ENCODE peak calls at places on chromosomes 1 and 21, in four cellular contexts. J, D, P and M are unnamed samples.

GRCh38 chr1:61370177-61370907 is 288.0 kb downstream of the NFIA start:
- DNase-seq in J (no peak), D (no peak), P (no peak), M (no peak)

GRCh38 chr1:212867192-212867591 is 9.1 kb downstream of the FLVCR1 start:
- DNase-seq in J (no peak), D (no peak), P (no peak), M (no peak)

GRCh38 chr1:229270547-229271447 is at the start of gene RAB4A:
- DNase-seq in J (peak; percentile 77), D (peak; percentile 87), P (peak; percentile 73), M (no peak)

GRCh38 chr1:43383449-43383848 is 6.2 kb downstream of the MED8 start:
- DNase-seq in J (no peak), D (no peak), P (no peak), M (no peak)

GRCh38 chr1:109906160-109906838 is 4.3 kb upstream of the CSF1 start:
- DNase-seq in J (peak; percentile 80), D (no peak), P (peak; percentile 62), M (peak; percentile 79)

GRCh38 chr21:26443867-26444266 is 129.2 kb downstream of the CYYR1 start:
- DNase-seq in J (no peak), D (no peak), P (no peak), M (no peak)

GRCh38 chr21:44989538-44989888 is 49.7 kb downstream of the SLX9 start:
- DNase-seq in J (peak; percentile 34), D (peak; percentile 68), P (peak; percentile 79), M (peak; percentile 54)

GRCh38 chr1:6600410-6601048 is 2.1 kb downstream of the KLHL21 start:
- DNase-seq in J (no peak), D (no peak), P (no peak), M (peak; percentile 40)

GRCh38 chr1:36622741-36623648 is 140.3 kb upstream of the CSF3R start:
- DNase-seq in J (no peak), D (no peak), P (no peak), M (no peak)

GRCh38 chr1:172357753-172358152 is 62.7 kb upstream of the C1orf105 start:
- DNase-seq in J (peak; percentile 6), D (no peak), P (no peak), M (no peak)

GRCh38 chr1:93908394-93909145 is 660 bp downstream of the GCLM start:
- DNase-seq in J (peak; percentile 74), D (no peak), P (peak; percentile 60), M (peak; percentile 87)

GRCh38 chr1:96464991-96465875 is 256.4 kb upstream of the PTBP2 start:
- DNase-seq in J (no peak), D (peak; percentile 97), P (no peak), M (no peak)

GRCh38 chr1:150973826-150974579 is 632 bp downstream of the CERS2 start:
- DNase-seq in J (peak; percentile 71), D (no peak), P (peak; percentile 59), M (peak; percentile 83)

GRCh38 chr1:162023547-162024501 is at the start of gene OLFML2B:
- DNase-seq in J (no peak), D (peak; percentile 79), P (peak; percentile 12), M (peak; percentile 80)

GRCh38 chr1:201645956-201646355 is 107.0 kb downstream of the NAV1 start:
- DNase-seq in J (no peak), D (no peak), P (no peak), M (no peak)

GRCh38 chr1:110067957-110068645 is 2.4 kb downstream of the ALX3 start:
- DNase-seq in J (no peak), D (peak; percentile 32), P (no peak), M (no peak)

GRCh38 chr1:237183963-237184540 is 142.1 kb downstream of the RYR2 start:
- DNase-seq in J (no peak), D (no peak), P (no peak), M (no peak)

GRCh38 chr21:45293726-45294401 is 6.2 kb upstream of the POFUT2 start:
- DNase-seq in J (no peak), D (no peak), P (no peak), M (no peak)

GRCh38 chr1:222392571-222392970 is 155.3 kb downstream of the HHIPL2 start:
- DNase-seq in J (no peak), D (no peak), P (no peak), M (no peak)

DNA sequence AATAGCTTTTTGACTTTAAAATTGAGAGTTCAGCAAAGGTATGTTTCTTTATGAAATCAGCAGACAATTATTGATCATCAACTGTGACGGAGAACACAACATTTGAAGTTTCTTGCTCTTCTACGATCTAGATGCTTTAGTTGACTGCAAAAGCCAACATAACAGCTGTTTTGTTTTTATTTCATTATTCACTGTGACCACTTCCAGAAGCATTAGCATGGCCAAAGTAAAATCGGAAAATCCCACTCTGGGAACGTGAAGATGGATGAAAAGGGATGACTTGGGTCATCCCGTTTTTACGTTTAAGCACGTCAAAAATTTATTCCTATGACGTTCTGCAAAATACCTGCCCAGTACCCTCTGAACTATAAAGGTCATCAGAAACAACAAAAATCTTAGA is 833.0 kb upstream of the ADAMTS5 start:
- DNase-seq in J (no peak), D (peak; percentile 43), P (no peak), M (no peak)
- H2AFZ ChIP-seq in J (no peak overlapping the region), D (peak overlapping the region; percentile 45), P (no peak overlapping the region), M (no peak overlapping the region)

GRCh38 chr1:7954683-7955082 is 6.8 kb upstream of the PARK7 start:
- DNase-seq in J (no peak), D (no peak), P (no peak), M (peak; percentile 54)

GRCh38 chr1:7943295-7943694 is 2.7 kb upstream of the TNFRSF9 start:
- DNase-seq in J (no peak), D (no peak), P (no peak), M (no peak)

GRCh38 chr1:7953850-7954609 is 7.5 kb upstream of the PARK7 start:
- DNase-seq in J (peak; percentile 82), D (peak; percentile 91), P (peak; percentile 76), M (peak; percentile 96)

DNA sequence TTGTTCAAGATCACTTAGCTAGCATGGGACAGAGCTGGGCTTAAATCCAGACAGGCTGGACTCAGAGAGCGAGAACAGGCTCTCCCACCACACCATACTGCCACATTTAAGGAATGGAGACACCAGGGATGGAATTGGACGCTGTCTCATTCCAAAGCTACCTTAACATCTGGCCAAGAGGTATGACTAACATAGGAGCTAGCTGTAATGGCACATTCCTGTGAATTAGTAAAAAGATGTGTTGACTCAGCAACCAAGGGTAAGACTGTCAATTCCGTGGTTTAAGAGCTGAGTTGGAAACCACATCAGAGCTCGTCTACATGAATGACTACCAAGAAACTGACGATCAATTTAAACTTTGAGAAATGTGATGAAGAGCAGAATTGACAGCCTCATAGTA is 8.3 kb upstream of the TNFRSF9 start:
- DNase-seq in J (no peak), D (peak; percentile 23), P (no peak), M (no peak)
- H2AFZ ChIP-seq in J (no peak overlapping the region), D (no peak overlapping the region), P (no peak overlapping the region), M (no peak overlapping the region)

GRCh38 chr1:21337010-21337437 is 46.8 kb upstream of the ECE1 start:
- DNase-seq in J (no peak), D (no peak), P (no peak), M (peak; percentile 70)

GRCh38 chr1:21339402-21340229 is 49.4 kb upstream of the ECE1 start:
- DNase-seq in J (no peak), D (no peak), P (no peak), M (no peak)

GRCh38 chr1:21338568-21339401 is 48.5 kb upstream of the ECE1 start:
- DNase-seq in J (no peak), D (peak; percentile 97), P (no peak), M (no peak)

GRCh38 chr1:21337459-21337930 is 47.2 kb upstream of the ECE1 start:
- DNase-seq in J (no peak), D (no peak), P (no peak), M (peak; percentile 65)

GRCh38 chr1:21337931-21338567 is 47.8 kb upstream of the ECE1 start:
- DNase-seq in J (no peak), D (peak; percentile 99), P (no peak), M (no peak)
- H2AFZ ChIP-seq in J (no peak overlapping the region), D (no peak overlapping the region), P (no peak overlapping the region), M (no peak overlapping the region)

GRCh38 chr1:10860218-10860617 is 63.8 kb upstream of the CASZ1 start:
- DNase-seq in J (no peak), D (no peak), P (no peak), M (no peak)
- H2AFZ ChIP-seq in J (no peak overlapping the region), D (no peak overlapping the region), P (no peak overlapping the region), M (no peak overlapping the region)

GRCh38 chr21:33940846-33941245 is 25.2 kb upstream of the ATP5PO start:
- DNase-seq in J (no peak), D (peak; percentile 57), P (no peak), M (no peak)
- H2AFZ ChIP-seq in J (peak overlapping the region; percentile 74), D (peak overlapping the region; percentile 2), P (no peak overlapping the region), M (no peak overlapping the region)

GRCh38 chr1:227437495-227438008 is 119.3 kb upstream of the CDC42BPA start:
- DNase-seq in J (peak; percentile 3), D (peak; percentile 82), P (no peak), M (peak; percentile 62)
- H2AFZ ChIP-seq in J (no peak overlapping the region), D (peak overlapping the region; percentile 73), P (no peak overlapping the region), M (no peak overlapping the region)

GRCh38 chr1:50595874-50596273 is 172.6 kb upstream of the DMRTA2 start:
- DNase-seq in J (no peak), D (no peak), P (no peak), M (no peak)
- H2AFZ ChIP-seq in J (no peak overlapping the region), D (no peak overlapping the region), P (no peak overlapping the region), M (no peak overlapping the region)

GRCh38 chr21:41684381-41685245 is 82.2 kb downstream of the RIPK4 start:
- DNase-seq in J (no peak), D (peak; percentile 33), P (no peak), M (no peak)
- H2AFZ ChIP-seq in J (no peak overlapping the region), D (peak overlapping the region; percentile 17), P (no peak overlapping the region), M (no peak overlapping the region)